ENCODE peak calls at places on chromosomes 2 and 18, in seven cellular contexts. S is breast epithelium, Z is HCT116, E is stomach, C is heart left ventricle, D is NB4, B is H54. H is an unnamed sample.

GRCh38 chr2:216283038-216283900 is 89.0 kb downstream of the MARCHF4 start:
- DNase-seq in B (peak), E (no peak), C (peak), D (peak), Z (peak), S (no peak), H (no peak)

GRCh38 chr2:201070966-201071304 is 536 bp downstream of the HYCC2 start:
- DNase-seq in D (peak), C (no peak), Z (no peak), B (no peak), E (no peak), S (no peak), H (no peak)

GRCh38 chr2:238771639-238772038 is 76.2 kb upstream of the TWIST2 start:
- DNase-seq in B (no peak), C (no peak), Z (no peak), S (no peak), E (no peak), D (no peak), H (no peak)

GRCh38 chr2:240926516-240927389 is 20.6 kb downstream of the CROCC2 start:
- DNase-seq in C (peak), S (no peak), D (no peak), B (no peak), E (peak), Z (no peak), H (peak)

GRCh38 chr2:128412181-128412871 is 93.7 kb upstream of the HS6ST1 start:
- DNase-seq in E (peak), D (peak), B (no peak), S (no peak), C (no peak), Z (no peak), H (no peak)

GRCh38 chr18:59001166-59001565 is 136.5 kb downstream of the ZNF532 start:
- DNase-seq in B (no peak), S (no peak), E (no peak), D (no peak), Z (no peak), C (no peak), H (no peak)

GRCh38 chr2:235644191-235644590 is 150.3 kb downstream of the AGAP1 start:
- DNase-seq in S (no peak), E (no peak), D (no peak), Z (no peak), C (no peak), B (no peak), H (no peak)

GRCh38 chr2:190717764-190718651 is 69.1 kb downstream of the NAB1 start:
- DNase-seq in B (no peak), D (no peak), Z (no peak), S (no peak), E (no peak), C (no peak), H (no peak)

GRCh38 chr2:231917280-231918088 is 8.7 kb downstream of the NPPC start:
- DNase-seq in Z (no peak), C (peak), S (no peak), D (no peak), B (no peak), E (no peak), H (no peak)

GRCh38 chr2:65231121-65231520 is 3.5 kb downstream of the ACTR2 start:
- DNase-seq in C (no peak), D (no peak), S (no peak), Z (no peak), B (peak), E (no peak), H (no peak)

GRCh38 chr2:20229322-20230201 is 4.6 kb upstream of the SDC1 start:
- DNase-seq in D (no peak), B (no peak), C (no peak), E (no peak), Z (no peak), S (peak), H (no peak)

GRCh38 chr2:25558262-25558661 is 115.1 kb downstream of the DTNB start:
- DNase-seq in C (no peak), E (no peak), Z (no peak), S (no peak), B (peak), D (peak), H (no peak)

GRCh38 chr2:109141006-109141600 is 12.1 kb downstream of the SH3RF3 start:
- DNase-seq in Z (no peak), B (no peak), E (no peak), C (no peak), D (no peak), S (no peak), H (no peak)

GRCh38 chr18:61531182-61531581 is 198.0 kb downstream of the CDH20 start:
- DNase-seq in D (no peak), Z (no peak), B (no peak), S (no peak), E (no peak), C (peak), H (no peak)

GRCh38 chr18:46519870-46520269 is 137.2 kb downstream of the LOXHD1 start:
- DNase-seq in S (no peak), Z (no peak), C (no peak), E (no peak), B (no peak), D (no peak), H (no peak)

GRCh38 chr18:38884050-38884449 is 1318.5 kb upstream of the CELF4 start:
- DNase-seq in C (no peak), E (no peak), S (no peak), B (no peak), Z (no peak), D (peak), H (no peak)

GRCh38 chr2:191231995-191232394 is 13.2 kb upstream of the MYO1B start:
- DNase-seq in S (no peak), B (no peak), Z (no peak), D (no peak), E (no peak), C (no peak), H (no peak)

GRCh38 chr18:3454365-3455089 is 4.6 kb downstream of the TGIF1 start:
- DNase-seq in Z (no peak), C (no peak), E (no peak), S (no peak), B (no peak), D (peak), H (no peak)

GRCh38 chr2:196249171-196249570 is 77.8 kb upstream of the STK17B start:
- DNase-seq in C (no peak), Z (no peak), E (no peak), B (no peak), S (no peak), D (no peak), H (no peak)

GRCh38 chr18:5542393-5543035 is 1.3 kb downstream of the EPB41L3 start:
- DNase-seq in S (no peak), C (peak), B (no peak), Z (no peak), E (no peak), D (peak), H (peak)

GRCh38 chr2:191811807-191812602 is 34.9 kb downstream of the CAVIN2 start:
- DNase-seq in D (peak), Z (peak), E (peak), S (peak), B (peak), C (peak), H (peak)

GRCh38 chr2:40300391-40300790 is 151.5 kb downstream of the SLC8A1 start:
- DNase-seq in B (no peak), D (no peak), C (no peak), S (no peak), Z (no peak), E (no peak), H (no peak)

DNA sequence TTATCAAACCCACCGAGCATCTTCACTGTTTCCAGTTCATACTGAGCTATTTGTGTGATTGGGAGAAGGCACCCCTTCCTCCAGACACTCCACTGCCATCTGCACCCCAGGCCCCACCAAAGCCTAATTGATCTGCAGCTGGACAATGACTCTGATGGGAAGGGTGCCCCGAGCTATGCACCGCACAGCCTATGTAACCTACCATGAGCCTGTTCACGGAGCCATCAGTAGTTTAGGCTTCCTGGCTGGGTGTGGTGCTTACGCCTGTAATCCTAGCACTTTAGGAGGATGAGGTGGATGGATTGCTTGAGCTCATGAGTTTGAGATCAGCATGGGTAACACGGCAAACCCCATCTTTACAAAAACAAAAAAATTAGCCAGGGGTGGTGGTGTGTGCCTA is 17.8 kb upstream of the ASAP2 start:
- DNase-seq in D (no peak), S (no peak), B (no peak), E (peak), Z (no peak), C (no peak), H (no peak)
- TF ChIP-seq POLR2A in D (no peak), S (no peak), B (no peak), E (no peak), Z (no peak), C (no peak), H (no peak)

GRCh38 chr2:84459028-84459943 is at the start of gene SUCLG1:
- DNase-seq in S (peak), Z (peak), B (peak), E (peak), D (peak), C (peak), H (peak)
- TF ChIP-seq POLR2A in S (no peak), Z (peak), B (peak), E (no peak), D (peak), C (peak), H (peak)

DNA sequence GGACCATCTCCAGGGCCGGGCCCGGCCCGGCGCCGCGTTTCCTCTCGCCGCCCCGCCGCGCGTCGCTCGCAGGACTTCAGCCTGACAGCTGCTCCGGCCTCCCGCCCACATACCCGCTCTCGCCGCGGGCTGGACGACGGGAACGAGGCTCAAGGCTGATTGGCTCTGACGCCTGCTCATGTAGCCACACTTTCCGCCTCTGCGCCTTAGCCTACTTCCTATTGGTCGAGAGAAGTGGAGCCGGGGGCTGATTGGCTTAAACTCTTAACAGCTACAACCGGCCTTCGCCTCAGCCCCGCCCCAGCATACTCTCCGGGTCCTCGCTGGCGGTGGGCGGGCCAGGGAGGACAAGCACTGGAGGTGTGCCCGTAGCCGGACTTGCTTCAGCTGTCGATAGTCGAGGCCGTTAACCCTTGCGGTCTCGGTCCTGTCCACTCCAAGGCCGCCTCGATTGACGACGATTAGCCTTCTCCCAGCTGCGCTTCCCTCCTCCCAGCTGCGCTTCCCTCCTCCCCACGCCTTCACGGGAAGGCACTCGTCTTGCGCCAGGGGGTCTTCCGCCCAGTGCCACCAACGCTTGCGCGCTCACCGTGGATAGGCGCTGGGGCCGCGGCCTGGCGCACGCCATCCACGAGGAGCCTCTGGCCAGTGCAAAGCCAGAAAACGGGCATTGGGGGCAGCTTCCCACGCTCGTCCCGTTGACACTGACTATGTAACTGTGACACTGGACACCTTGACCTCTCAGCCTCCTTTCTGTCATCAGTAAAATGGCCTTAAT is at the start of gene PRADC1:
- DNase-seq in C (peak), E (peak), S (peak), Z (peak), D (peak), B (peak), H (peak)
- TF ChIP-seq POLR2A in C (peak), E (no peak), S (no peak), Z (no peak), D (peak), B (peak), H (no peak)

GRCh38 chr2:11539317-11540147 is 5.7 kb downstream of the GREB1 start:
- DNase-seq in C (no peak), E (peak), B (no peak), D (peak), S (peak), Z (no peak), H (peak)
- TF ChIP-seq POLR2A in C (no peak), E (no peak), B (no peak), D (no peak), S (no peak), Z (no peak), H (no peak)

GRCh38 chr18:48538531-48539405 is at the start of gene CTIF:
- DNase-seq in Z (peak), D (peak), C (peak), S (peak), E (peak), B (peak), H (peak)
- TF ChIP-seq POLR2A in Z (no peak), D (no peak), C (peak), S (no peak), E (no peak), B (peak), H (no peak)

DNA sequence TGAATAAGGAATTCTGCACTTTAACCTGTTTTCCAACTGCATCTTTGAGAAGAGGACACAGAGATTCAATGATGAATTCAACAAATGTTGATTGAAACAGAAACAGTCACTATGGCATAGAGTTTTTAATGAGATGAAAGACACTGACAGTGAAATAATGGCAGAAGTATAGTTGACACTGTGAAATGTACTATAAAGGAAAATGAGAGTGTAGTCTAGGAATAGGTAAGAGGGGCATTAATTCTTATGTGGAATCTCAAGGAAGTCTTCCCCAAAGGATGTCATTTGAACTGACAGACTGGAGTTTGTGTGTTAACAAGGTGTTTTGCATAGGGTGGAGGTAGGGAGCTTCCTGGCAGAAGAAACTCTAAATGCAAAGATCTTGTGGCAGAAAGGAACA is 566.2 kb downstream of the TDRD15 start:
- DNase-seq in E (no peak), Z (no peak), D (no peak), C (no peak), B (no peak), S (no peak), H (no peak)
- TF ChIP-seq POLR2A in E (no peak), Z (no peak), D (no peak), C (no peak), B (no peak), S (no peak), H (no peak)

H was measured in ovary.